ENCODE peak calls at places on chromosomes 7 and 10, in four cellular contexts. T is activated CD4-positive, alpha-beta T cell treated with anti-CD3 and anti-CD28 coated beads, Interleukin-2, amount 50 U/mL, for 48 hours; N is astrocyte of the spinal cord; V is amygdala. I is an unnamed sample.

GRCh38 chr10:86107131-86107530 is 259.5 kb downstream of the GRID1 start:
- DNase-seq in V (no peak), T (no peak), N (no peak), I (no peak)

GRCh38 chr7:114302858-114303257 is 111.8 kb upstream of the FOXP2 start:
- DNase-seq in N (no peak), V (no peak), T (no peak), I (no peak)

GRCh38 chr7:127887631-127888030 is 143.6 kb downstream of the LRRC4 start:
- DNase-seq in T (no peak), V (no peak), N (no peak), I (no peak)

GRCh38 chr10:78283069-78283682 is 249.5 kb downstream of the RPS24 start:
- DNase-seq in N (no peak), T (no peak), V (no peak), I (no peak)

GRCh38 chr7:110090113-110090820 is 1000.7 kb upstream of the LRRN3 start:
- DNase-seq in T (no peak), V (no peak), N (peak), I (no peak)

GRCh38 chr7:134016223-134016941 is 110.8 kb upstream of the LRGUK start:
- DNase-seq in N (peak), V (peak), T (peak), I (no peak)

GRCh38 chr10:58023341-58024073 is 244.2 kb downstream of the IPMK start:
- DNase-seq in T (no peak), N (peak), V (no peak), I (no peak)

GRCh38 chr7:96388166-96388565 is 66.3 kb upstream of the SLC25A13 start:
- DNase-seq in V (no peak), T (no peak), N (peak), I (no peak)

GRCh38 chr7:105003275-105003674 is 10.7 kb upstream of the KMT2E start:
- DNase-seq in N (peak), T (peak), V (no peak), I (peak)